ENCODE peak calls at places on chromosomes 16 and 17, in four cellular contexts. K is effector memory CD4-positive, alpha-beta T cell; H is heart right ventricle; F is body of pancreas. J is an unnamed sample. For H3K27me3, the result is how much of the 10 kb centered on the place peaks cover.

GRCh38 chr17:61457226-61457983 is 5.2 kb downstream of the TBX4 start:
- DNase-seq in K (no peak), H (no peak), F (no peak), J (no peak)

GRCh38 chr16:13453938-13454553 is 465.9 kb upstream of the ERCC4 start:
- DNase-seq in K (no peak), H (no peak), F (peak), J (no peak)

GRCh38 chr17:35019386-35020179 is 39.3 kb downstream of the LIG3 start:
- DNase-seq in K (no peak), H (no peak), F (no peak), J (no peak)

GRCh38 chr17:76000016-76000754 is 470 bp upstream of the CDK3 start:
- DNase-seq in K (peak), H (no peak), F (peak), J (peak)

GRCh38 chr16:88784074-88784855 is 755 bp downstream of the PIEZO1 start:
- DNase-seq in K (no peak), H (peak), F (peak), J (peak)

GRCh38 chr16:81633147-81633619 is 145.9 kb upstream of the PLCG2 start:
- DNase-seq in K (no peak), H (no peak), F (no peak), J (no peak)

GRCh38 chr17:63446218-63446980 is at the start of gene CYB561:
- DNase-seq in K (peak), H (peak), F (peak), J (peak)

GRCh38 chr17:35898283-35899070 is 18.3 kb upstream of the CCL5 start:
- DNase-seq in K (no peak), H (peak), F (peak), J (peak)

GRCh38 chr16:27924411-27925118 is 138.9 kb downstream of the GSG1L start:
- DNase-seq in K (no peak), H (no peak), F (no peak), J (no peak)

GRCh38 chr17:36525113-36525512 is 9.6 kb downstream of the MYO19 start:
- DNase-seq in K (no peak), H (no peak), F (no peak), J (no peak)

GRCh38 chr17:10730956-10731879 is 1.4 kb upstream of the TMEM220 start:
- DNase-seq in K (no peak), H (no peak), F (no peak), J (no peak)

GRCh38 chr17:10733666-10734065 is 3.8 kb upstream of the TMEM220 start:
- DNase-seq in K (no peak), H (no peak), F (no peak), J (no peak)

GRCh38 chr17:10727192-10727591 is 2.6 kb downstream of the TMEM220 start:
- DNase-seq in K (no peak), H (no peak), F (no peak), J (no peak)

GRCh38 chr17:10728331-10728730 is 1.5 kb downstream of the TMEM220 start:
- DNase-seq in K (no peak), H (no peak), F (no peak), J (no peak)

DNA sequence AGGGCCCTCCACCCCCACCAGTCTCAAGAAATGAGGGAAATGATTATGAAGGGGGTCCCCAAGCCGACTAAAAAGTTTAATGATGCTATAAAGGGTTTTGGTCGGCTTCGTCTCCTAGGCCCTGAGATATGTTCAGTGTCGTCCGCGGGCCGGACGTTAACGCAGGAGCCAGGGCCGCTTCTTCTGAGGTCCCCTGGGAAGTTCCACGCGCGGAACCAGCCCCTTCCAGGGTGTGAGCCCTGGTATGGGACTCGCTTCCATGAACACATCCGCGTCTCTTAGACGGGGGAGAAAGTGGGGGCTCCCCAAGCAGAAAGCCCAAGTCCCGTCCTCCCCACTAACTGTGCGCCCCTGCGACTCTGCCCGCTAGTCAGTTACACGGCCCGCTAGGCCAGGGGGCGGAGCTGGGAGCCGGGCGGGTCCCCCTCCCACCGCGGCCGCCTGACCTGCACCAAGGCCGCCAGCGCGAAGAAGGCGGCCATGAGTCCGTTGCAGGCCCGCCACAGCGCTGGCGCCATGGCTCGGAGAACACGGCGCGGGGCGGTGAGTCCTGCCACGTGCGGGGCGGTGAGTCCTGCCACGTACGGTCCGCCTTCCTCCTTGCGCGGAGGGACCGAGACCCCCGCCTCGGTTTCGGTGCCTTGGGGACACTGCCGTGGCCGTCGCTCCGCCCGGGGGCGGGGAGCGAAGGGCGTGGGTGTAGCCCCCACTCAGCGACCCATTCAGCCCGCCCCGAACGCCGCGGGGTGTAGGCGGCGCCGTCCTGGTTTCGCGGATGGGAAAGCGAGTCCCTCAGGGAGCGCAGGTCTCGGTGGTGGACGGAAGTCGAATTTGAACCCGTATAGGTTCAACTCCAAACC is at the start of gene TMEM220:
- DNase-seq in K (peak), H (peak), F (peak), J (peak)
- H3K27me3 ChIP-seq in K (under half), H (under half), F (under half), J (under half)

DNA sequence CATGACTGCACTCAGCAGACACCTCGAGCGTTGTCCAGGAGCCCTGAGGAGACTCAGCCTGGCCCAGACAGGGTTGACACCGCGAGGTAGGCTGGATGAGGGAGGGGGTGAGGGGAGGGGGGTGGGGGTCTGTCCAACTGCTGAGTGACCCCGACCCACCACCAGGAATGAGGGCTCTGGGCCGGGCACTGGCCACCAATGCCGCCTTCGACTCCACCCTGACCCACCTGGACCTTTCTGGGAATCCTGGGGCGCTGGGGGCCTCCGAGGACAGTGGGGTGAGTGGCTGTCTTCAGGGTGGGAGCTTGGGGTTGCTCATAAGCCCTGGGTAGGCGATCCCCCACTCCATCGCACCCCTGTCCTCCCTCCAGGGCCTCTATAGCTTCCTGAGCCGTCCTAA is 2.7 kb downstream of the CARMIL2 start:
- DNase-seq in K (no peak), H (no peak), F (no peak), J (peak)
- H3K27me3 ChIP-seq in K (under half), H (half or more), F (under half), J (half or more)

DNA sequence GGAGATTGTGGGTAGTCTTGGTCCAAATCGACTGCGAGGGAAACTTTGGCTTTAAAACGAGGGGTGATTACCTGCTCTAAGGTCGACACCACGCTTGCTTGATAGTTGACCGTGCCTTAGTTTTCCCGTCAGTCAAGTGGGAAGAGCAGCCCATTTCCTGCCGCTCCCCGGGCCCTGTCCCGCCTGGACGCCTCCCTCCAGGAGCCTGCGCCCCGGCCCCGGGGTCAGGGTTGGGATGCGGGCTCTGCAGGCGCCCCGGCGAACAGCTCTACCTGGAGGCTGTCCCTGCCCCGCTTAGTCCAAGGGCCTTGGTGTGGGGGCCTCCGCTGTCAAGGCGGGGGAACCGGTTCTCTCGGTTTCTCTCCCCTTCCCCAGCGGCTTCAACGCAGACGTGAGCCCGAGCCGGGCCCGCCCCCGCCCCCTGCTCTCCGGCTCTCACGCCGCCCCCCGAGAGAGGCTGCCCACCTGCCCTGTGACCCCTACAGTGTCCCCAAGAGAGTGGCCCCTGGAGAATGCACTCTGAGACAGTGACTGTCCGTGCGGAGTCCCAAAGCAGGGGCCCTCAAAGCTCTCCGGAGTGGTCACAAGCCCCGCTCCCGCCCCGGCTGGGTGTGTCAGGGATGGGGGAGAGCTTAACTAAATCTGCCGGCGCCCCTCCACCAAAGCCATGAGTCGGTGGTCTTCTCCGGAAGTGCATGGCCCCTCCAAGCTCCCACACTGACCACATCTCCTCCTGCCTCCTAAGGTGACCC is 117.4 kb upstream of the SMURF2 start:
- DNase-seq in K (no peak), H (no peak), F (no peak), J (peak)
- H3K27me3 ChIP-seq in K (under half), H (under half), F (under half), J (under half)

DNA sequence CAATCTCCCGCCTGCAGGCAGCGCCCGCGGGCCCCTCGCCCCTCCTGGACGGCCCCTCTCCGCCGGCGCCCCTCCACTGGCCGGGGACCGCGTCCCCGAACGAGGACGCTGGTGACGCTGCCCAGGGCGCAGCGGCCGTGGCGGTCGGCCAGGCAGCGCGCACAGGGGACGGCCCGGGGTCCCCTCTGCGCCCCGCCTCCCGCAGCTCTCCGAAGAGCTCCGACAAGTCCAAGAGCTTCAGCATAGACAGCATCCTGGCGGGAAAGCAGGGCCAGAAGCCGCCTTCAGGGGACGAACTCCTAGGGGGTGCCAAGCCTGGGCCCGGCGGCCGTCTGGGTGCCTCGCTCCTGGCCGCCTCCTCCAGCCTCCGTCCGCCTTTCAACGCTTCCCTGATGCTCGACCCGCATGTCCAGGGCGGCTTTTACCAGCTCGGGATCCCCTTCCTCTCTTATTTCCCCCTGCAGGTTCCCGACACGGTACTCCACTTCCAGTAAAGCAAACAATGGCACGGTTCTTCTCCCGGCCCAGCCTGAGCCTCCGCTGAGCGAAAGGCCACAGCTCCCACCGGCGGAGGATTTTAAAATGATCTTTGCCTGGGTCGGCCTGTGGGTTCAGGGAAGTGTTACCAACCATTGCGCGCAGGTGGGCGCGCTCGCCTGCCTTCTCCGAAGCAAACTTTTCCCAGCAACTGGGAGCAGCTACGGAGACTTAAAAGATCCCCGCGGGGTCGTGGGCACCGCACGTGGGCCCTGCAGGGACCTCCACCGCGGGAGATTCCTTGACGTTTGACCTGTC is 1.1 kb downstream of the FOXL1 start:
- DNase-seq in K (no peak), H (peak), F (no peak), J (no peak)
- H3K27me3 ChIP-seq in K (under half), H (half or more), F (under half), J (half or more)

J was measured in lower lobe of right lung.